ENCODE peak calls at places on chromosomes 4 and X, in five cellular contexts. V is A549, S is HepG2, I is K562, Z is H1. G is an unnamed sample.

GRCh38 chr4:1026115-1026514 is 14.7 kb downstream of the FGFRL1 start:
- DNase-seq in S (no peak), Z (no peak), V (no peak), I (peak; percentile 58), G (peak; percentile 21)

GRCh38 chr4:75168548-75168947 is 235.6 kb downstream of the PARM1 start:
- DNase-seq in S (no peak), V (no peak), Z (no peak), I (no peak), G (no peak)

GRCh38 chr4:62816566-62816965 is 1592.7 kb downstream of the TECRL start:
- DNase-seq in I (no peak), Z (no peak), V (no peak), S (no peak), G (no peak)

GRCh38 chr4:25862411-25863346 is at the start of gene SEL1L3:
- DNase-seq in I (peak; percentile 84), Z (peak; percentile 74), V (peak; percentile 2), S (no peak), G (no peak)

GRCh38 chrX:39491548-39492297 is 606.0 kb downstream of the BCOR start:
- DNase-seq in V (no peak), S (no peak), I (peak; percentile 87), Z (no peak), G (no peak)

GRCh38 chrX:46831620-46832327 is 5.1 kb upstream of the RP2 start:
- DNase-seq in Z (no peak), I (no peak), V (no peak), S (no peak), G (peak; percentile 72)

GRCh38 chr4:101019941-101020401 is 327.4 kb downstream of the PPP3CA start:
- DNase-seq in V (peak; percentile 11), I (no peak), S (peak; percentile 25), Z (no peak), G (peak; percentile 14)

GRCh38 chr4:17578482-17578891 is 1.5 kb downstream of the LAP3 start:
- DNase-seq in Z (no peak), V (no peak), I (peak; percentile 18), S (no peak), G (peak; percentile 7)

GRCh38 chrX:123731258-123731986 is 1.4 kb downstream of the THOC2 start:
- DNase-seq in Z (no peak), I (peak; percentile 55), V (no peak), S (no peak), G (peak; percentile 15)

GRCh38 chrX:19782419-19782818 is 105.0 kb downstream of the SH3KBP1 start:
- DNase-seq in S (no peak), V (no peak), I (no peak), Z (no peak), G (no peak)

GRCh38 chrX:97389761-97390192 is 506.1 kb downstream of the RPA4 start:
- DNase-seq in Z (no peak), V (peak; percentile 55), I (no peak), S (no peak), G (peak; percentile 84)

GRCh38 chrX:104391905-104392304 is 137.2 kb upstream of the ESX1 start:
- DNase-seq in S (no peak), I (no peak), V (no peak), Z (no peak), G (no peak)

GRCh38 chr4:72558655-72559054 is 10.4 kb downstream of the ADAMTS3 start:
- DNase-seq in V (no peak), Z (no peak), S (no peak), I (no peak), G (no peak)

GRCh38 chr4:147307896-147308680 is 172.8 kb upstream of the EDNRA start:
- DNase-seq in Z (no peak), S (no peak), I (no peak), V (no peak), G (no peak)

GRCh38 chr4:10762541-10762940 is 78.0 kb upstream of the CLNK start:
- DNase-seq in V (no peak), Z (no peak), S (no peak), I (no peak), G (peak; percentile 91)

GRCh38 chr4:79923290-79923689 is 149.7 kb downstream of the ANTXR2 start:
- DNase-seq in Z (no peak), I (no peak), V (no peak), S (no peak), G (no peak)

GRCh38 chr4:273312-274017 is 31.8 kb downstream of the ZNF732 start:
- DNase-seq in Z (no peak), S (no peak), I (no peak), V (no peak), G (no peak)

GRCh38 chr4:77788990-77789389 is 30.2 kb downstream of the CNOT6L start:
- DNase-seq in S (no peak), V (no peak), Z (no peak), I (no peak), G (no peak)

GRCh38 chr4:171812377-171813194 is 618 bp upstream of the GALNTL6 start:
- DNase-seq in S (no peak), Z (no peak), V (peak; percentile 8), I (no peak), G (no peak)

GRCh38 chrX:49231333-49232000 is 1.7 kb downstream of the CACNA1F start:
- DNase-seq in Z (no peak), V (no peak), I (no peak), S (no peak), G (no peak)

GRCh38 chr4:111066887-111067286 is 444.0 kb upstream of the PITX2 start:
- DNase-seq in I (no peak), Z (no peak), S (no peak), V (no peak), G (peak; percentile 39)

GRCh38 chr4:145011636-145012035 is 86.4 kb downstream of the ANAPC10 start:
- DNase-seq in V (no peak), Z (no peak), S (no peak), I (no peak), G (no peak)

GRCh38 chr4:118969359-118969758 is 80.7 kb downstream of the SYNPO2 start:
- DNase-seq in Z (no peak), I (peak; percentile 13), V (peak; percentile 38), S (peak; percentile 11), G (peak; percentile 82)

GRCh38 chr4:96784336-96784735 is 944.4 kb downstream of the PDHA2 start:
- DNase-seq in V (no peak), S (no peak), Z (no peak), I (no peak), G (no peak)

DNA sequence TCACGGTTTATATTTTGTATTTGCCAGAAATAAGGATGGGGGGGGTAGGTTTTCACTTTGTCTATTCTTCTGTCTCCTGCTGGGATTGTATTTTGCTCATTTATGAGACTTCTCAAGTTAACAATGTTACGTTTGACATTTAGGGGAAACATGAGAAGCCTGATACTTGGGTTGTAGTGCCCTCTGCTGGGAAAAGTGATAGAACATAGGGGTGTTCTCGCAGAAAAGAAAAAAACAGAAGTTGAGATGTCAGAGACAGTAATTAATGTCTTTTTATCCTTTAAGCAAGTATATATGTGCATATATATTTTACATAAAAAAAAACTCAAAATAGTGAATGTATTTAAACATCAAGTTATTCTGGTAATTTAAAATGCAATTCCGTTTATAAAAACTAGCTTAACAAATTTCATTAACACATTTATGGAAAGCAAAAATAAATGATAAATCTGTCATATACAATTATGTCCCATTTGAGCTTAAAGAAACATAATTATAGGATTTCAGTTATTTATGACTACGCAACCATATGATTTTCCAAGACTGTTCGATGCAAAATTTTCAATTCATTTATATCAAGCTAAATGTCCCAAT is 46.0 kb upstream of the TMPRSS11F start:
- DNase-seq in S (peak; percentile 44), Z (no peak), V (peak; percentile 42), I (peak; percentile 52), G (peak; percentile 51)
- TF ChIP-seq MAFK in S (no peak), Z (no peak), V (no peak), I (no peak), G (no peak)

GRCh38 chr4:8123389-8123788 is 35.2 kb downstream of the ABLIM2 start:
- DNase-seq in Z (no peak), V (no peak), S (no peak), I (no peak), G (no peak)
- TF ChIP-seq MAFK in Z (no peak), V (no peak), S (no peak), I (no peak), G (no peak)

DNA sequence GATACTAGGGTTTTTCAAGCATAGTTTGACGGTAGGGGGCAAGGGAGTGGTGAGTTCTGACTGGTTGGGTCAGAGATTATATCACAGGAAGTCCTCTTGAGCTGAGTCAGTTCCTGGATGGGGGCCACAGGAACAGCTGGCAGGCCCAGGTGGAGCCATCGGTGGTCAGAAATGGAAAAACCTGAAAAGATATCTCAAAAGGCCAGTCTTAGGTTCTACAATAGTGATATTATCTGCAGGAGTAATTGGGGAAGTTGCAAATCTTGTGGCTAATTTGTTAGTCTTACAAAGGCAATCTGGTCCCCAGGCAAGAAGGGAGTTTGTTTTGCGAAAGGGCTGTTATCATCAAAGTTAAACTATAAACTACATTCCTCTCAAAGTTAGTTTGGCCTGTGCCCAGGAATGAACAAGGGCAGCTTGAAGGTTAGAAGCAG is 159.3 kb downstream of the PTCHD1 start:
- DNase-seq in V (peak; percentile 11), Z (no peak), S (no peak), I (no peak), G (no peak)
- TF ChIP-seq MAFK in V (no peak), Z (no peak), S (no peak), I (no peak), G (no peak)

DNA sequence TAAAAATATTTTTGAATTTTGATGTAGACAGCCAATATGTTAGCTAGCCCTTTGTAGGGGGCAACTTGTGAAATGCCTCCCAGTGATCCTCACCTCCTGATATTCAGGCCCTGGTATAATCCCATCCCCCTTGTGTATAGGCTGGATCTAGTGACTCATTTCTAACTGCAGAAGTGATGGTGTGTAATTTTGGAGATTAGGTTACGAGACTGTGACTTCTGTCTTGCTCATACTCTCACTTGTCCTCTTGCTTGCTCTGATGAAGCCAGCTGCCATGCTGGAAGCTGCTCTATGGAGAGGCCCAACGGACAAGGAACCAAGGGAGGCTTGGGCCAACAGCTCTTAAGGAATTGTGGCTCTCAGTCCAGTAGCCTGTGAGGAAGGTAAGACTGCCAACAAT is 61.7 kb downstream of the GPR82 start:
- DNase-seq in I (no peak), Z (no peak), S (no peak), V (no peak), G (peak; percentile 63)
- TF ChIP-seq MAFK in I (no peak), Z (no peak), S (no peak), V (no peak), G (no peak)

GRCh38 chr4:169662226-169662625 is 41.8 kb downstream of the CLCN3 start:
- DNase-seq in V (no peak), S (no peak), I (no peak), Z (no peak), G (no peak)
- TF ChIP-seq MAFK in V (no peak), S (no peak), I (no peak), Z (no peak), G (no peak)

GRCh38 chrX:141759238-141759637 is 60.7 kb upstream of the SPANXD start:
- DNase-seq in V (no peak), Z (no peak), S (no peak), I (no peak), G (no peak)

GRCh38 chrX:141760761-141761160 is 62.2 kb upstream of the SPANXD start:
- DNase-seq in V (peak; percentile 17), I (no peak), S (no peak), Z (no peak), G (peak; percentile 26)
- TF ChIP-seq MAFK in V (no peak), I (no peak), S (no peak), Z (no peak), G (no peak)

GRCh38 chr4:123856689-123857545 is 460.3 kb downstream of the SPRY1 start:
- DNase-seq in S (peak; percentile 95), I (no peak), V (peak; percentile 10), Z (no peak), G (peak; percentile 62)
- TF ChIP-seq MAFK in S (no peak), I (no peak), V (no peak), Z (no peak), G (no peak)

G was measured in IMR-90.